ENCODE peak calls at places on chromosomes 11 and 22, in eight cellular contexts. One of them, this sample, is unnamed.

GRCh38 chr11:125091247-125091876 is 20.1 kb downstream of the TMEM218 start:
- DNase-seq in WTC11: peak; percentile 58
- DNase-seq in GM23338: peak; percentile 87
- DNase-seq in heart right ventricle: peak; percentile 42
- DNase-seq in AG09309: peak; percentile 32
- DNase-seq in HFFc6: peak; percentile 57
- DNase-seq in IMR-90: peak; percentile 77
- DNase-seq in transverse colon: no peak
- DNase-seq in this sample: peak; percentile 61

GRCh38 chr11:125123194-125123946 is 11.9 kb upstream of the TMEM218 start:
- DNase-seq in WTC11: no peak
- DNase-seq in GM23338: no peak
- DNase-seq in heart right ventricle: no peak
- DNase-seq in AG09309: no peak
- DNase-seq in HFFc6: no peak
- DNase-seq in IMR-90: peak; percentile 28
- DNase-seq in transverse colon: no peak
- DNase-seq in this sample: no peak

GRCh38 chr11:77789061-77789730 is 31.3 kb downstream of the RSF1 start:
- DNase-seq in WTC11: no peak
- DNase-seq in GM23338: peak; percentile 48
- DNase-seq in heart right ventricle: no peak
- DNase-seq in AG09309: no peak
- DNase-seq in HFFc6: no peak
- DNase-seq in IMR-90: no peak
- DNase-seq in transverse colon: no peak
- DNase-seq in this sample: no peak

GRCh38 chr22:47299879-47300697 is 537.6 kb downstream of the TBC1D22A start:
- DNase-seq in WTC11: no peak
- DNase-seq in GM23338: no peak
- DNase-seq in heart right ventricle: no peak
- DNase-seq in AG09309: no peak
- DNase-seq in HFFc6: no peak
- DNase-seq in IMR-90: no peak
- DNase-seq in transverse colon: no peak
- DNase-seq in this sample: no peak

GRCh38 chr22:46617250-46618103 is 2.7 kb upstream of the GRAMD4 start:
- DNase-seq in WTC11: no peak
- DNase-seq in GM23338: no peak
- DNase-seq in heart right ventricle: no peak
- DNase-seq in AG09309: no peak
- DNase-seq in HFFc6: peak; percentile 7
- DNase-seq in IMR-90: peak; percentile 20
- DNase-seq in transverse colon: peak; percentile 44
- DNase-seq in this sample: no peak

GRCh38 chr11:76371170-76371569 is 9.8 kb downstream of the THAP12 start:
- DNase-seq in WTC11: no peak
- DNase-seq in GM23338: no peak
- DNase-seq in heart right ventricle: no peak
- DNase-seq in AG09309: peak; percentile 41
- DNase-seq in HFFc6: peak; percentile 73
- DNase-seq in IMR-90: peak; percentile 94
- DNase-seq in transverse colon: no peak
- DNase-seq in this sample: no peak

GRCh38 chr11:1934326-1935155 is 12.6 kb upstream of the MRPL23 start:
- DNase-seq in WTC11: no peak
- DNase-seq in GM23338: no peak
- DNase-seq in heart right ventricle: no peak
- DNase-seq in AG09309: no peak
- DNase-seq in HFFc6: no peak
- DNase-seq in IMR-90: no peak
- DNase-seq in transverse colon: no peak
- DNase-seq in this sample: no peak

GRCh38 chr22:35838849-35839646 is 121.4 kb downstream of the APOL5 start:
- DNase-seq in WTC11: peak; percentile 22
- DNase-seq in GM23338: peak; percentile 70
- DNase-seq in heart right ventricle: peak; percentile 27
- DNase-seq in AG09309: peak; percentile 61
- DNase-seq in HFFc6: peak; percentile 76
- DNase-seq in IMR-90: peak; percentile 82
- DNase-seq in transverse colon: peak; percentile 28
- DNase-seq in this sample: peak; percentile 70

GRCh38 chr11:93623179-93623578 is 38.3 kb upstream of the CEP295 start:
- DNase-seq in WTC11: peak; percentile 57
- DNase-seq in GM23338: peak; percentile 62
- DNase-seq in heart right ventricle: no peak
- DNase-seq in AG09309: no peak
- DNase-seq in HFFc6: no peak
- DNase-seq in IMR-90: no peak
- DNase-seq in transverse colon: no peak
- DNase-seq in this sample: no peak

GRCh38 chr11:115214644-115215305 is 289.4 kb downstream of the CADM1 start:
- DNase-seq in WTC11: no peak
- DNase-seq in GM23338: no peak
- DNase-seq in heart right ventricle: no peak
- DNase-seq in AG09309: no peak
- DNase-seq in HFFc6: no peak
- DNase-seq in IMR-90: no peak
- DNase-seq in transverse colon: no peak
- DNase-seq in this sample: no peak

DNA sequence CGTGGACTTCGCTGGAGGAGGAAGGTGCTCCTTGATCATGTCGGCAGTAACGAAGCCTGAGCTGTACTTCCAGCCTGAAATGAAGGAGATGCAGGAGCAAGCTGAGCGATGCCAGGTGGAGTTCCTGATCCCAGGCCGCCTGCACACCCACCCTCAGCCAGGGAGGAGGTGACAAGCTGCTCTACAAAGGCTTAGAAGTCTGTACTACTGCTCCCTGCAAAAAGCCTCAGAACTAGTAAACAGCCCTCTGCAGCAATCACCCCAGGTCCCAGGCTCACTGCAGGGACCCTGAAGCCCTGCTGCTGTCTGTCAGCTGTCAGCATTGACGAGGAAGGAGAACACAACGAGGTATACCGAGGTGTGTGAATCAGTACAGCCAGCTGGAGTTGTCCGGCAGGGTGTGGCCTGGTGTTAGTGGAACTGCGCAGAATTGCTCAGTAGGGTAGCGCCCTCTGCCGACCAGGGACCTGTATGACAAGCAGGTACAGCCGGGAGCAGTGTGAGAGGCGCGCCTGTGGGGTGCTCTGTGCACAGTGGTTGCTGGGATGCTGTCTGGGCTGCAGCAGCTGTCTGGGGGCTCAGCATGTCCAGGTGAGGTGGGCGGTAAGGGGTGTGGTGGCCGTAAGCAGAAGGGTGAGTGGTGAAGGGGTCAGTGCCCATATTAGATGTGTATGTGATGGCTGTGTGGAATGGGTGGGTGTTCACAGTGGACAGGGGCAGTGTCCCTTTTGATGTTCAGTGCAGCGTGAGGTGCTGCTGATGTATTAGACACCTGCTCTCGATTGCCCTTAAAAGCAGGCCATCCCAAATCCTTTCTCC is 7.6 kb downstream of the CYB5R2 start:
- DNase-seq in WTC11: peak; percentile 89
- DNase-seq in GM23338: peak; percentile 82
- DNase-seq in heart right ventricle: peak; percentile 71
- DNase-seq in AG09309: no peak
- DNase-seq in HFFc6: peak; percentile 65
- DNase-seq in IMR-90: peak; percentile 44
- DNase-seq in transverse colon: peak; percentile 89
- DNase-seq in this sample: no peak
- TF ChIP-seq CTCF in WTC11: peak; percentile 94
- TF ChIP-seq CTCF in GM23338: peak; percentile 84
- TF ChIP-seq CTCF in heart right ventricle: peak; percentile 84
- TF ChIP-seq CTCF in AG09309: peak; percentile 86
- TF ChIP-seq CTCF in HFFc6: peak; percentile 97
- TF ChIP-seq CTCF in IMR-90: peak; percentile 68
- TF ChIP-seq CTCF in transverse colon: peak; percentile 87
- TF ChIP-seq CTCF in this sample: peak; percentile 81

DNA sequence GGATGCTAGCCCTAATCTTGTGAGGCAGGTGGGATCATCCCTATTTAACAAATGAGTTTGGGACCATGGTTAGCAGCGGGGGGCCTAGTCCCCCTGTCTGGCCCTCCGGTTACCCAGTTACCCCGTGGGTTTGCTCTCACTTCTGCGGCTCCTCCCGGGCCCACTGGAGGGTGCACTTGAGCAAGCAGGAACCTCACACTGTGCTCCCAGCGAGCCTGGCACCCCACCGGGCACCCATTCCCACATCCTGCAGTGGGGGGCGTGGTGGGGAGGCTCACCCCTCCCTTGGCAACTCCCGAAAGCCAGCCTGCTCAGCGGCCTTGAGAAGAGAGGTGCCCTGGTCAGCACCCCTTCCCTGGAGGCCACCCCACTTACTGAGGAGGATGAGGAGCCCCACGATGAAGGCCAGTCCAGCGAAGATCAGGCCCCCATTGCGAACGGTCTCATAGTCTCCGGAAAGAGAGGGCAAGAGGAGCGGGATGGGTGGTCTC is 2.5 kb downstream of the FXYD2 start:
- DNase-seq in WTC11: peak; percentile 72
- DNase-seq in GM23338: peak; percentile 74
- DNase-seq in heart right ventricle: no peak
- DNase-seq in AG09309: no peak
- DNase-seq in HFFc6: no peak
- DNase-seq in IMR-90: no peak
- DNase-seq in transverse colon: peak; percentile 49
- DNase-seq in this sample: no peak
- TF ChIP-seq CTCF in WTC11: no peak
- TF ChIP-seq CTCF in GM23338: peak; percentile 64
- TF ChIP-seq CTCF in heart right ventricle: peak; percentile 66
- TF ChIP-seq CTCF in AG09309: peak; percentile 47
- TF ChIP-seq CTCF in HFFc6: peak; percentile 68
- TF ChIP-seq CTCF in IMR-90: peak; percentile 37
- TF ChIP-seq CTCF in transverse colon: peak; percentile 52
- TF ChIP-seq CTCF in this sample: peak; percentile 31

GRCh38 chr11:67433536-67434394 is 3.7 kb downstream of the PTPRCAP start:
- DNase-seq in WTC11: no peak
- DNase-seq in GM23338: no peak
- DNase-seq in heart right ventricle: no peak
- DNase-seq in AG09309: no peak
- DNase-seq in HFFc6: no peak
- DNase-seq in IMR-90: no peak
- DNase-seq in transverse colon: no peak
- DNase-seq in this sample: no peak
- TF ChIP-seq CTCF in WTC11: no peak
- TF ChIP-seq CTCF in GM23338: no peak
- TF ChIP-seq CTCF in heart right ventricle: no peak
- TF ChIP-seq CTCF in AG09309: no peak
- TF ChIP-seq CTCF in HFFc6: no peak
- TF ChIP-seq CTCF in IMR-90: no peak
- TF ChIP-seq CTCF in transverse colon: no peak
- TF ChIP-seq CTCF in this sample: no peak

GRCh38 chr11:4826425-4826824 is 5.3 kb downstream of the OR51F2 start:
- DNase-seq in WTC11: no peak
- DNase-seq in GM23338: peak; percentile 41
- DNase-seq in heart right ventricle: no peak
- DNase-seq in AG09309: no peak
- DNase-seq in HFFc6: no peak
- DNase-seq in IMR-90: peak; percentile 44
- DNase-seq in transverse colon: no peak
- DNase-seq in this sample: no peak
- TF ChIP-seq CTCF in WTC11: peak; percentile 17
- TF ChIP-seq CTCF in GM23338: peak; percentile 54
- TF ChIP-seq CTCF in heart right ventricle: peak; percentile 69
- TF ChIP-seq CTCF in AG09309: no peak
- TF ChIP-seq CTCF in HFFc6: no peak
- TF ChIP-seq CTCF in IMR-90: peak; percentile 69
- TF ChIP-seq CTCF in transverse colon: peak; percentile 51
- TF ChIP-seq CTCF in this sample: no peak

GRCh38 chr11:81444306-81444705 is 1289.4 kb downstream of the FAM181B start:
- DNase-seq in WTC11: no peak
- DNase-seq in GM23338: peak; percentile 44
- DNase-seq in heart right ventricle: no peak
- DNase-seq in AG09309: no peak
- DNase-seq in HFFc6: no peak
- DNase-seq in IMR-90: no peak
- DNase-seq in transverse colon: no peak
- DNase-seq in this sample: no peak
- TF ChIP-seq CTCF in WTC11: no peak
- TF ChIP-seq CTCF in GM23338: peak; percentile 61
- TF ChIP-seq CTCF in heart right ventricle: peak; percentile 40
- TF ChIP-seq CTCF in AG09309: no peak
- TF ChIP-seq CTCF in HFFc6: no peak
- TF ChIP-seq CTCF in IMR-90: no peak
- TF ChIP-seq CTCF in transverse colon: no peak
- TF ChIP-seq CTCF in this sample: no peak

DNA sequence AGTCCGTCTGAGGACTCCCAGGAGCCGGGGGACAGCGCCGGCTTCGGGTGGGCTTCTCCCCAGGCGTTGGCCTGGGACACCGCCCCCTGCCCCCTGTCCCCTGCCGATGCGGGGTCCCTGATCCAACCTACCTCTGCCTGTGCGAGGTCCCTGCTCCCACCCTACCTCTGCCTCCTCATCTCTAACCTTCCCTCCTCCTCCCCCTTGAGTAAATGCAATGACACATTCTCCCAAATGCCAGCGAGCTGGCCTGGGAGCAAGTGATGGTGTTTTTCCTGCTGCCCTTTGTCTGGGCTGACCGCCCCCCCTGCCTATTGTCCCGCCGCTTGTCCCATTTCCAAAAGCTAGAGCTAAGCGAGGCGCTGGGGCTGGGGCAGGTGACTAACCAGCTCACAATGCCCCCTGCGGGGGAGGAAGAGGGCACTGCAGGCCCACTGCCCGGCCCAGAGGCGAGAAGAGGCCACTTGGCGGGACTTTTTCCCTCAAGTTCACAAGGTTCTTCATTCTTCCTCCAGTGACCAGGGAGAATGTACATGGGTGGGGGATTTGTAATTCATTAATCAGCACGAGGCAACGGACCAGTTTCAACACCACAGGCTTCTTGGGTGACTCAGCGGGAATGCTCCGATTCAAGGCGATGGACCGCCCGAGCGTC is 645 bp upstream of the CLCF1 start:
- DNase-seq in WTC11: peak; percentile 77
- DNase-seq in GM23338: peak; percentile 86
- DNase-seq in heart right ventricle: peak; percentile 77
- DNase-seq in AG09309: peak; percentile 97
- DNase-seq in HFFc6: peak; percentile 98
- DNase-seq in IMR-90: peak; percentile 96
- DNase-seq in transverse colon: peak; percentile 83
- DNase-seq in this sample: peak; percentile 91
- TF ChIP-seq CTCF in WTC11: peak; percentile 32
- TF ChIP-seq CTCF in GM23338: peak; percentile 57
- TF ChIP-seq CTCF in heart right ventricle: peak; percentile 67
- TF ChIP-seq CTCF in AG09309: peak; percentile 35
- TF ChIP-seq CTCF in HFFc6: peak; percentile 74
- TF ChIP-seq CTCF in IMR-90: peak; percentile 44
- TF ChIP-seq CTCF in transverse colon: peak; percentile 80
- TF ChIP-seq CTCF in this sample: peak; percentile 49

DNA sequence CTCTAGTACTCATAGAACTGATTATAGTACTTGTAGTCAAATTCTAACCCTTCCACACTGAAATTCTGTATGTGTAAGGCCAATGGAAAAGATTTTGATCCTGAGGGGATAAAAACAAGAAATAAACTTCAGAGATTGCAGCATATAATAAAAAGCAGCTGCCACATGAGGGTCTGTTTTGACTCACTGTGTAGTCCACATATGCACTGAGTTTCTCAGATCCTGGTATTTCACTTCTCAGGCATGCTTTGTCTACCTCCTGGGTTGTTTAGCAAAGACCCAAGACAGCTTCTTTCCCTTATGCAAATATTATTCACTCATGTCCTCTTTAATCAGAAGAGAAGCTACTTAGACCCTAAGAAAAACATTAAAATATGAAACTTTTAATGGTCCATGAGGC is 71.1 kb upstream of the SLC5A12 start:
- DNase-seq in WTC11: no peak
- DNase-seq in GM23338: no peak
- DNase-seq in heart right ventricle: no peak
- DNase-seq in AG09309: peak; percentile 17
- DNase-seq in HFFc6: no peak
- DNase-seq in IMR-90: no peak
- DNase-seq in transverse colon: no peak
- DNase-seq in this sample: no peak
- TF ChIP-seq CTCF in WTC11: no peak
- TF ChIP-seq CTCF in GM23338: no peak
- TF ChIP-seq CTCF in heart right ventricle: no peak
- TF ChIP-seq CTCF in AG09309: no peak
- TF ChIP-seq CTCF in HFFc6: no peak
- TF ChIP-seq CTCF in IMR-90: no peak
- TF ChIP-seq CTCF in transverse colon: no peak
- TF ChIP-seq CTCF in this sample: no peak